ENCODE peak calls at places on chromosomes 16 and 17, in ten cellular contexts. H is cardiac muscle cell; F is WERI-Rb-1; I is Peyer's patch; E is tibial artery; T is lower lobe of right lung; P is PC-9; R is ovary; Y is thyroid gland; D is CD8-positive, alpha-beta T cell. S is an unnamed sample. For H3K36me3, the result is how much of the 10 kb centered on the place peaks cover.

GRCh38 chr17:15892679-15893332 is 52.1 kb upstream of the ADORA2B start:
- DNase-seq in D (no peak), E (no peak), H (no peak), P (peak), F (no peak), I (no peak), Y (no peak), T (no peak), R (no peak), S (no peak)

GRCh38 chr16:58515871-58516767 is 802 bp downstream of the SETD6 start:
- DNase-seq in H (peak), E (peak), F (no peak), P (peak), I (peak), D (peak), T (peak), R (no peak), Y (peak), S (peak)

GRCh38 chr16:70681382-70682238 is 4.2 kb downstream of the MTSS2 start:
- DNase-seq in Y (no peak), P (no peak), F (no peak), H (no peak), E (no peak), D (no peak), R (no peak), T (no peak), I (no peak), S (no peak)

GRCh38 chr16:52677487-52677886 is 130.5 kb upstream of the TOX3 start:
- DNase-seq in Y (no peak), F (no peak), I (no peak), T (peak), D (no peak), H (no peak), R (no peak), P (no peak), E (no peak), S (peak)

GRCh38 chr17:58352843-58353719 is 1.1 kb upstream of the SUPT4H1 start:
- DNase-seq in T (peak), H (peak), I (peak), Y (peak), P (peak), R (peak), E (peak), D (no peak), F (peak), S (peak)

GRCh38 chr16:9090101-9090959 is 1.1 kb upstream of the HAPSTR1 start:
- DNase-seq in P (no peak), F (peak), Y (peak), D (peak), E (peak), H (peak), I (peak), T (peak), R (peak), S (peak)

GRCh38 chr17:10482252-10482651 is 12.9 kb upstream of the MYH4 start:
- DNase-seq in E (no peak), T (no peak), Y (no peak), I (no peak), P (no peak), F (no peak), H (no peak), R (no peak), D (no peak), S (no peak)

GRCh38 chr16:79093554-79093967 is 507.0 kb downstream of the MAF start:
- DNase-seq in D (peak), T (peak), P (no peak), Y (no peak), F (no peak), I (no peak), E (no peak), H (no peak), R (no peak), S (peak)

GRCh38 chr17:13931752-13932477 is 137.4 kb upstream of the COX10 start:
- DNase-seq in P (no peak), T (peak), Y (peak), I (no peak), F (no peak), D (no peak), E (peak), H (no peak), R (no peak), S (peak)

GRCh38 chr16:4402439-4403132 is 13.8 kb downstream of the CORO7 start:
- DNase-seq in E (peak), P (peak), F (peak), I (peak), Y (peak), R (peak), T (peak), H (peak), D (peak), S (peak)

GRCh38 chr16:85271198-85271597 is 158.9 kb upstream of the CIBAR2 start:
- DNase-seq in P (no peak), H (no peak), F (no peak), E (no peak), Y (no peak), T (no peak), I (no peak), R (no peak), D (no peak), S (no peak)

GRCh38 chr16:555528-556478 is 4.4 kb upstream of the PRR35 start:
- DNase-seq in F (peak), Y (no peak), H (no peak), P (no peak), R (no peak), E (no peak), D (no peak), T (no peak), I (no peak), S (no peak)

GRCh38 chr16:80210787-80211186 is 330.0 kb upstream of the DYNLRB2 start:
- DNase-seq in Y (no peak), R (no peak), F (no peak), I (no peak), H (no peak), D (no peak), T (no peak), P (no peak), E (no peak), S (no peak)

DNA sequence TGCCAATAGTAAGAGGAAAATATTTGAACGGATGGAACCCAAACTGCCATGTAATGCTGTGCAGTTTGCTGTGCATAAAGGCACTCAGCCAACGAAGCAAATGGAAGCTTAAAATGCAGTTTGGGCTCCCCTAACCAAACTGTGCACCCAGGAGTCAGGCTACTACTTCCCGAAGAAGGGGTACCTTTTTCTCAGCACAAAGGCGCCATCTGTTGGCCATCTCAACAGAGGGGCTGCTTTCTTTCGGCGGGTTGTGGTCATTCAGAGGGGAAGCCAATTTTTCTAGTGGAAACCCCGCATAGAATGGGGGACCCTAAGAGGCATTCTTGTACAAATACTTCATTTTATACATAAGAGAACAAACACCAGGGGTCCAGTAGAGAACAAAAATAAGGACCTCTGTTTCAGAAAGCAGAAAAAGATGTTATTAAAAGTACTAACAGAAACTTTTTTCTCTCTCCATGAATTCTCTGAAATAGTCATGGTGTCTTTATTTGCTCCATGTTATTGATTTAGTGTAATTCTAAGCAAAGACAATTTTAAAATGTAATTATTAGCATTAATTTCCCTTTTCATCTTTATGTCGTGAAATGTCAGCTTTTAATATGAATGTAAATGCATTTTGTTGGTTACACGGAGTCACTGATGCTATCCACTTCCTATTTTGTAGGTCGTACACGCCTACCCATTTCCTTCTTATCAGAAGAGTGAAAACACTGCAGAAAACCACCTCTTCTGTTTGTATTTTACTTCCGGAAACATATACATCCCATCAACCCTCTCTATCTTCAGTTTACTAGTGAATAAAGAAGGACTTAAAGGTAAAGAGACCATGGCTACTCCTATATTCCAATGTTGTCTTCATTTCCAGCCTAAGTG is 453.3 kb downstream of the KCNJ2 start:
- DNase-seq in E (no peak), Y (peak), R (no peak), H (peak), T (peak), P (peak), F (peak), D (no peak), I (peak), S (peak)
- TF ChIP-seq CTCF in E (no peak), Y (no peak), R (no peak), H (peak), T (peak), P (peak), F (peak), D (no peak), I (no peak), S (peak)

DNA sequence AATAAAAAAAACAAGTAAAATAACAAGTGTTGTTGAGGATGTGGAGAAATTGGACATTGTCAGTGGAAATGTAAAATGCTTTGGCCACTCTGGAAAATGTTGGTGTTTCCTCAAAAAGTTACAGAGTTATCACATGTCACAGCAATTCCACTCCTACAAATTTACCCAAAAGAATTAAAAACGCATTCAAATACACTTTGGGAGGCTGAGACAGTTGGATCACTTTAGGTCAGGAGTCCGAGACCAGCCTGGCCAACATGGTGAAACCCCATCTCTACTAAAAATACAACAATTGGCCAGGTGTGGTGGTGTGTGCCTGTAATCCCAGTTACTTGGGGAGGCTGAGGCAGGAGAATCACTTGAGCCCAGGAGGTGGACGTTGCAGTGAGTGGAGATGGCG is 5.6 kb downstream of the TOP3A start:
- DNase-seq in I (no peak), E (no peak), R (no peak), H (no peak), P (no peak), F (no peak), Y (no peak), D (no peak), T (no peak), S (no peak)
- H3K36me3 ChIP-seq in I (under half), E (under half), R (under half), H (under half), P (under half), F (half or more), Y (under half), D (under half), T (half or more), S (under half)

GRCh38 chr16:11742041-11742535 is 569 bp downstream of the TXNDC11 start:
- DNase-seq in E (peak), R (peak), F (peak), T (peak), D (peak), P (peak), I (peak), Y (peak), H (no peak), S (peak)
- TF ChIP-seq CTCF in E (no peak), R (no peak), F (no peak), T (no peak), D (no peak), P (no peak), I (no peak), Y (no peak), H (no peak), S (peak)

DNA sequence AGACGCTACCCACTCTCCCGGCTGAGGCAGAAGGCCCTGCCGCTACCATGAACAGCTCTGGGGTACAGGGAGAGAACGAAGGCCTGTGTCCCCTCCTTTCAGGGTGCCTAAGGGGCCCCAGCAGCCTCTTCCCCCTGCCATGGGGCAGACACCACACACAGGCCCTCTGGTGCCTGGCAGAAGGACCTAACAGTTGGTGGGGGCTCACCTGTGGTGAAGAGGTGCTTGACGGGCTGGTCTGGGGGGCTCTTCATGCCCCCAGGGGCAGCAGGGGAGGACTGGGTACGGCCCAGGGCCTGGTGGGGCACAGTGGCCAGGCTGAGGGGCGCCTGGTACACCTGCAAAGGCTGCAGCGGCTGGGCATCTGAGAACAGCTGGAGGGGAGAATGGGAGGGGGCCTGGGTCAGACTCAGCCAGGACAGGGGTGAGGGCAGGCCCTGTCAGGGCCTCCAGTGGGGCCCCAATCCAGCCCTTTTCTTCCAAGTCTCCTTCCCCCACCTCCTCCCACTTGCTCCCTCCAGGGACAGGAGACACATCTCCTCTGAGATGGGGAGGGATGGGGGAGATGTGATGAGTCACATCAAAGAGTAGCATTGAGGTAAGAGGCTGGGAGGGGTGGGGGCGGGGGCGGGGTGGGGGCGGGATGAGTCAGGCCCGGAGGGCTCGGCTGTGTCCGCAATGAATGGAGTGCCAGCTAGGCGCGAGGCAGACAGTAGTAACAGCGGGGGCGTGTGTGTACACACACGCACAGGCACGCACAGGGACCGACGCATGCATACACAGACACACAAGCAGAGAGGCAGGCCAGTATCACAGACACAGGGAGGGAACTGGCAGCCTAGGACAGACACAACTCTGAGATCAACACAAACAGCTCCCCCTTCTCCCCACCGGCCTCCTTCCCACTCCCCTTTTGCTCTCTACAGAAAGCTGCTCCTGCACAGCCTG is 16.1 kb downstream of the G6PC3 start:
- DNase-seq in Y (no peak), F (peak), R (peak), D (peak), E (no peak), H (no peak), T (no peak), P (peak), I (no peak), S (peak)
- H3K36me3 ChIP-seq in Y (half or more), F (half or more), R (under half), D (under half), E (half or more), H (under half), T (half or more), P (under half), I (half or more), S (half or more)

GRCh38 chr16:57147381-57148191 is 38.3 kb downstream of the PSME3IP1 start:
- DNase-seq in H (no peak), P (no peak), I (no peak), F (no peak), D (no peak), E (no peak), T (no peak), R (no peak), Y (peak), S (no peak)

GRCh38 chr16:57145964-57146647 is 39.7 kb downstream of the PSME3IP1 start:
- DNase-seq in T (no peak), I (no peak), E (no peak), H (no peak), Y (no peak), P (no peak), D (no peak), F (no peak), R (no peak), S (peak)

GRCh38 chr16:57145046-57145963 is 40.5 kb downstream of the PSME3IP1 start:
- DNase-seq in E (no peak), I (no peak), D (no peak), R (no peak), F (no peak), Y (no peak), P (no peak), H (no peak), T (no peak), S (peak)

GRCh38 chr16:57148481-57148880 is 37.4 kb downstream of the PSME3IP1 start:
- DNase-seq in R (no peak), Y (no peak), P (no peak), I (no peak), D (no peak), H (no peak), F (no peak), T (no peak), E (no peak), S (no peak)

DNA sequence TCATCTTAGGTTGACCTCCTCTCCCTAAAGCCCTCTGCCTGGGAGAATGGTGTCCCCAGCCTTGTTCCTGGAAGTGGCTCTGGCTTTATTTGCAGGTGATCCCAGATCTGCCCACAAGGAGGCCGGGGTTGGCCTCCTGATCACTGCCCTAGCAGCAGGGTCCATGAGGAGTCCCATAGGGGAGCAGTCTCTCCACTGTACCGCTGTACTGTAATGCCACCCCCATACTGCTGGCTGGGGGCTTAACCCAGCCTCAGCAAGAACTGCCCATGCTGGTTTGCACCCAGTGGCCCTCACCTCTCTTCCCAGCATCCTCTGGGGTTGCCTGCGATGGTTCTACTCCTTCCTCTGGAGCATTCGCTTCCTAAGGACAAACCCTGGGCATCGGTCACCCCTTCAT is 39.1 kb downstream of the PSME3IP1 start:
- DNase-seq in T (no peak), R (no peak), Y (no peak), P (no peak), I (no peak), H (peak), E (no peak), F (peak), D (no peak), S (no peak)
- TF ChIP-seq CTCF in T (no peak), R (no peak), Y (no peak), P (peak), I (no peak), H (peak), E (no peak), F (peak), D (no peak), S (no peak)

DNA sequence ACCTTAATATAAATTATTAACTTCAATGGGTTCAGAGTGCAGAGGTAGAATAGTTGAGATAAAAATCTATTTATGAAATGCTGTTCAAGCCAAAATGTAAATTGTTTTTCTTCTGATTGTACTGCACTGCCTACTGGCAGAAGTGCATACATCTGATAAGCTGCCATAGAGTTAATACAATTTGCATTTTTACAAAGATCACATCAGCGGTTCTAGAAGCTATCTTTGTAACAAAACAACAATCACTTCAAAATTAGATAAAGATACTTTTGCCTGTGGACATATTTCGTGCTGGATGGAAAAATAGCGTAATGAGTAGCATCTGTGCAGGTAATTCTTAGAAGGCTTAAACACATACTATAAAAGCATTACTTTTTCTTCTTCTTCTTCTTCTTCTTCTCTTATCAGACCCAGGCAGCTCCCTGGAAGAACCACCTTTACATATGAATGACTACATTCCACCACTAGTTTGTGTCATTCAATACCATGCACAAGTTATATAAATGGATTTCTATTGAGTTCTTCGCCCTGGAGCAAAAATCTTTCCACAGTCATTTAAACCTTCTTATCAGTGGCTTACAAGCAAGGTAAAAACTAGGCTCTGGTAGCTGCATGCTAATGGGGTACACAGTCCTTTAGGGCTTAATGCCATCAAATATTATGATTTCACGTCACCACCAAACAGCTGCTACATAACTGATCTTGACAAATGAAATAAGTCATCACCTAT is 47.0 kb downstream of the SYNRG start:
- DNase-seq in H (no peak), D (no peak), T (no peak), I (no peak), P (no peak), F (no peak), Y (no peak), E (no peak), R (no peak), S (no peak)
- H3K36me3 ChIP-seq in H (under half), D (under half), T (half or more), I (half or more), P (under half), F (half or more), Y (under half), E (half or more), R (under half), S (half or more)

GRCh38 chr16:3174618-3175148 is 13.3 kb upstream of the OR1F1 start:
- DNase-seq in R (no peak), E (no peak), P (no peak), I (no peak), H (no peak), T (peak), F (no peak), Y (no peak), D (no peak), S (no peak)
- TF ChIP-seq CTCF in R (no peak), E (no peak), P (peak), I (no peak), H (no peak), T (no peak), F (no peak), Y (no peak), D (no peak), S (no peak)

DNA sequence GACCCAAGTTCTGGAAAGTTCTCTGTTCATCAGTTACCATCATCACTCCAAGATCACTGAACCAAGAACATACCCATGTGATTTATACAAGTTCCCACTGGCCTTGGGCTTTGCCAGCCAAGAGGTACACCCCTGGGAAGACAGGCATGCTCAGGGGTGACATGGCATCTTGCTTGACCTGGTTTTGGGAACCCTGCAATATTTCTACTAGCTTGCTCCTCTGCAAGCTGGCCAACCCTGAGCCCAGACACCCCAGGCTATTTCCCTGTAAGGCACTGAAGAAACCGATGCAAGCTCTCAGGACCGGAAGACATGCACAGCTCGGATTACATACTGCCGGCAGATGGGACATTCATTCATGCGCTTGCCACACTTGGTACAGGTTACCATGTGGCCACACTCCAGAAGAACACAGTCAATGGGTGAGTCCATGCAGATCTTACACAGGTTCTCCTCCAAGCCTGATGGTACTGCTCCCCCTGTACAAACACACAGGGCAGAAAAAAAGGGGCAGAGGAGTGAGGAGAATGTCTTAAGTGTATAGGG is 31.4 kb downstream of the LIG3 start:
- DNase-seq in F (peak), D (no peak), Y (no peak), R (no peak), T (no peak), P (no peak), I (no peak), H (no peak), E (no peak), S (no peak)
- H3K36me3 ChIP-seq in F (under half), D (under half), Y (under half), R (under half), T (half or more), P (under half), I (half or more), H (under half), E (half or more), S (under half)

GRCh38 chr17:73210002-73210678 is 17.3 kb downstream of the COG1 start:
- DNase-seq in Y (no peak), R (no peak), E (no peak), H (no peak), D (no peak), P (no peak), I (no peak), F (no peak), T (no peak), S (no peak)
- TF ChIP-seq CTCF in Y (no peak), R (no peak), E (no peak), H (peak), D (no peak), P (peak), I (peak), F (no peak), T (peak), S (no peak)

S was measured in upper lobe of left lung.